ENCODE peak calls at places on chromosome 1, in ten cellular contexts. One of them, this sample, is unnamed.

GRCh38 chr1:147273409-147274307 is 31.2 kb downstream of the CHD1L start:
- DNase-seq in activated CD4-positive, alpha-beta T cell treated with anti-CD3 and anti-CD28 coated beads, Interleukin-2, amount 50 U/mL, for 48 hours: no peak
- DNase-seq in cardiac fibroblast: peak; percentile 84
- DNase-seq in NCI-H1694 treated with DMSO at 0.1 percent for 48 hours: peak; percentile 76
- DNase-seq in stimulated activated CD8-positive, alpha-beta memory T cell treated with anti-CD3 and anti-CD28 coated beads, Interleukin-15, amount 100 ng/mL, for 4 hours: no peak
- DNase-seq in anterior cingulate cortex: no peak
- DNase-seq in lower lobe of right lung: no peak
- DNase-seq in hepatic stellate cell: peak; percentile 56
- DNase-seq in AG08396: peak; percentile 64
- DNase-seq in AG04450: peak; percentile 65
- DNase-seq in this sample: peak; percentile 94

GRCh38 chr1:113963281-113963906 is 15.9 kb upstream of the OLFML3 start:
- DNase-seq in lower lobe of right lung: no peak
- DNase-seq in stimulated activated CD8-positive, alpha-beta memory T cell treated with anti-CD3 and anti-CD28 coated beads, Interleukin-15, amount 100 ng/mL, for 4 hours: no peak
- DNase-seq in AG04450: no peak
- DNase-seq in activated CD4-positive, alpha-beta T cell treated with anti-CD3 and anti-CD28 coated beads, Interleukin-2, amount 50 U/mL, for 48 hours: no peak
- DNase-seq in NCI-H1694 treated with DMSO at 0.1 percent for 48 hours: no peak
- DNase-seq in cardiac fibroblast: peak; percentile 38
- DNase-seq in AG08396: no peak
- DNase-seq in hepatic stellate cell: no peak
- DNase-seq in anterior cingulate cortex: no peak
- DNase-seq in this sample: no peak

GRCh38 chr1:3062616-3063378 is 6.2 kb upstream of the PRDM16 start:
- DNase-seq in cardiac fibroblast: no peak
- DNase-seq in lower lobe of right lung: peak; percentile 39
- DNase-seq in AG04450: no peak
- DNase-seq in anterior cingulate cortex: no peak
- DNase-seq in AG08396: no peak
- DNase-seq in NCI-H1694 treated with DMSO at 0.1 percent for 48 hours: no peak
- DNase-seq in stimulated activated CD8-positive, alpha-beta memory T cell treated with anti-CD3 and anti-CD28 coated beads, Interleukin-15, amount 100 ng/mL, for 4 hours: no peak
- DNase-seq in hepatic stellate cell: no peak
- DNase-seq in activated CD4-positive, alpha-beta T cell treated with anti-CD3 and anti-CD28 coated beads, Interleukin-2, amount 50 U/mL, for 48 hours: no peak
- DNase-seq in this sample: no peak

GRCh38 chr1:183761871-183762270 is 43.0 kb upstream of the RGL1 start:
- DNase-seq in AG08396: no peak
- DNase-seq in hepatic stellate cell: no peak
- DNase-seq in AG04450: no peak
- DNase-seq in cardiac fibroblast: peak; percentile 58
- DNase-seq in NCI-H1694 treated with DMSO at 0.1 percent for 48 hours: no peak
- DNase-seq in lower lobe of right lung: no peak
- DNase-seq in activated CD4-positive, alpha-beta T cell treated with anti-CD3 and anti-CD28 coated beads, Interleukin-2, amount 50 U/mL, for 48 hours: no peak
- DNase-seq in anterior cingulate cortex: no peak
- DNase-seq in stimulated activated CD8-positive, alpha-beta memory T cell treated with anti-CD3 and anti-CD28 coated beads, Interleukin-15, amount 100 ng/mL, for 4 hours: no peak
- DNase-seq in this sample: no peak

GRCh38 chr1:63663873-63664272 is 70.7 kb downstream of the PGM1 start:
- DNase-seq in AG04450: no peak
- DNase-seq in AG08396: no peak
- DNase-seq in NCI-H1694 treated with DMSO at 0.1 percent for 48 hours: no peak
- DNase-seq in activated CD4-positive, alpha-beta T cell treated with anti-CD3 and anti-CD28 coated beads, Interleukin-2, amount 50 U/mL, for 48 hours: no peak
- DNase-seq in lower lobe of right lung: no peak
- DNase-seq in hepatic stellate cell: no peak
- DNase-seq in cardiac fibroblast: no peak
- DNase-seq in stimulated activated CD8-positive, alpha-beta memory T cell treated with anti-CD3 and anti-CD28 coated beads, Interleukin-15, amount 100 ng/mL, for 4 hours: no peak
- DNase-seq in anterior cingulate cortex: no peak
- DNase-seq in this sample: no peak

GRCh38 chr1:159091547-159092397 is 15.2 kb upstream of the AIM2 start:
- DNase-seq in AG04450: peak; percentile 18
- DNase-seq in stimulated activated CD8-positive, alpha-beta memory T cell treated with anti-CD3 and anti-CD28 coated beads, Interleukin-15, amount 100 ng/mL, for 4 hours: no peak
- DNase-seq in AG08396: peak; percentile 20
- DNase-seq in activated CD4-positive, alpha-beta T cell treated with anti-CD3 and anti-CD28 coated beads, Interleukin-2, amount 50 U/mL, for 48 hours: no peak
- DNase-seq in anterior cingulate cortex: no peak
- DNase-seq in cardiac fibroblast: peak; percentile 68
- DNase-seq in lower lobe of right lung: no peak
- DNase-seq in hepatic stellate cell: peak; percentile 27
- DNase-seq in NCI-H1694 treated with DMSO at 0.1 percent for 48 hours: no peak
- DNase-seq in this sample: peak; percentile 45

GRCh38 chr1:172220376-172220775 is 200.1 kb upstream of the C1orf105 start:
- DNase-seq in AG08396: no peak
- DNase-seq in activated CD4-positive, alpha-beta T cell treated with anti-CD3 and anti-CD28 coated beads, Interleukin-2, amount 50 U/mL, for 48 hours: no peak
- DNase-seq in anterior cingulate cortex: no peak
- DNase-seq in hepatic stellate cell: no peak
- DNase-seq in NCI-H1694 treated with DMSO at 0.1 percent for 48 hours: no peak
- DNase-seq in lower lobe of right lung: no peak
- DNase-seq in AG04450: no peak
- DNase-seq in stimulated activated CD8-positive, alpha-beta memory T cell treated with anti-CD3 and anti-CD28 coated beads, Interleukin-15, amount 100 ng/mL, for 4 hours: no peak
- DNase-seq in cardiac fibroblast: no peak
- DNase-seq in this sample: no peak

GRCh38 chr1:235822685-235823084 is 44.0 kb downstream of the LYST start:
- DNase-seq in AG04450: no peak
- DNase-seq in hepatic stellate cell: no peak
- DNase-seq in activated CD4-positive, alpha-beta T cell treated with anti-CD3 and anti-CD28 coated beads, Interleukin-2, amount 50 U/mL, for 48 hours: no peak
- DNase-seq in NCI-H1694 treated with DMSO at 0.1 percent for 48 hours: no peak
- DNase-seq in lower lobe of right lung: no peak
- DNase-seq in AG08396: no peak
- DNase-seq in anterior cingulate cortex: no peak
- DNase-seq in stimulated activated CD8-positive, alpha-beta memory T cell treated with anti-CD3 and anti-CD28 coated beads, Interleukin-15, amount 100 ng/mL, for 4 hours: no peak
- DNase-seq in cardiac fibroblast: peak; percentile 8
- DNase-seq in this sample: no peak